ENCODE peak calls at places on chromosomes 7 and 10, in ten cellular contexts. Z is stimulated activated CD4-positive, alpha-beta T cell treated with anti-CD3 and anti-CD28 coated beads, Interleukin-1b, Interleukin-23, amount 100 ng/mL, for 48 hours; K is HS-5; Q is AG10803; O is globus pallidus; G is GF-D8; D is NCI-H2081; J is neural crest cell; B is HCEC 1CT; E is NK-92 treated with Interleukin-12 subunit alpha and Interleukin-12 subunit beta, amount 100 ng/mL, for 24 hours. U is an unnamed sample.
A peak's percentile ranks its signal among the peaks of the same experiment; 100 is the strongest.

GRCh38 chr7:10974717-10975032 is 1.0 kb downstream of the PHF14 start:
- DNase-seq in O (no peak), J (no peak), B (no peak), Z (no peak), G (peak; percentile 11), K (no peak), Q (no peak), D (no peak), E (no peak), U (no peak)

GRCh38 chr10:124827474-124827873 is 25.9 kb downstream of the ABRAXAS2 start:
- DNase-seq in E (no peak), J (no peak), G (no peak), D (peak; percentile 1), O (no peak), K (peak; percentile 5), Q (peak; percentile 24), Z (no peak), B (peak; percentile 13), U (no peak)

GRCh38 chr7:6221340-6222319 is 50.8 kb downstream of the CYTH3 start:
- DNase-seq in E (peak; percentile 7), Z (peak; percentile 54), G (peak; percentile 89), B (peak; percentile 37), O (no peak), D (no peak), J (no peak), K (peak; percentile 49), Q (no peak), U (no peak)

GRCh38 chr7:16062269-16062668 is 359.1 kb downstream of the CRPPA start:
- DNase-seq in B (peak; percentile 68), E (no peak), K (no peak), D (no peak), J (no peak), O (no peak), Q (peak; percentile 63), G (no peak), Z (no peak), U (peak; percentile 50)

GRCh38 chr10:128553755-128554154 is 427.5 kb upstream of the MKI67 start:
- DNase-seq in Q (no peak), O (no peak), E (no peak), K (no peak), G (no peak), D (no peak), J (no peak), B (no peak), Z (no peak), U (no peak)

GRCh38 chr7:137169282-137169698 is 174.2 kb downstream of the PTN start:
- DNase-seq in Q (peak; percentile 76), J (peak; percentile 58), Z (no peak), G (peak; percentile 20), O (peak; percentile 76), K (no peak), D (peak; percentile 98), B (peak; percentile 65), E (no peak), U (no peak)

GRCh38 chr7:38568497-38568896 is 62.7 kb downstream of the AMPH start:
- DNase-seq in B (no peak), O (no peak), J (no peak), Z (no peak), K (no peak), E (no peak), G (no peak), Q (no peak), D (no peak), U (no peak)

GRCh38 chr10:89360153-89360552 is 17.7 kb upstream of the IFIT1B start:
- DNase-seq in E (no peak), Z (no peak), K (no peak), D (no peak), O (no peak), G (no peak), Q (no peak), B (no peak), J (no peak), U (no peak)

GRCh38 chr10:26334932-26335573 is 103.1 kb upstream of the APBB1IP start:
- DNase-seq in K (peak; percentile 13), O (peak; percentile 26), Z (peak; percentile 65), G (no peak), Q (peak; percentile 61), D (peak; percentile 57), J (peak; percentile 40), B (peak; percentile 14), E (peak; percentile 1), U (peak; percentile 24)

GRCh38 chr7:107372298-107372697 is 97.6 kb upstream of the GPR22 start:
- DNase-seq in G (no peak), O (no peak), B (peak; percentile 84), D (no peak), E (no peak), K (no peak), J (no peak), Q (peak; percentile 44), Z (no peak), U (peak; percentile 37)

GRCh38 chr10:60470091-60470490 is 80.4 kb upstream of the ANK3 start:
- DNase-seq in Z (no peak), K (no peak), O (no peak), B (no peak), D (no peak), E (no peak), Q (no peak), J (no peak), G (no peak), U (no peak)

GRCh38 chr7:134502463-134502862 is 24.9 kb upstream of the AKR1B10 start:
- DNase-seq in Q (peak; percentile 74), O (peak; percentile 22), G (no peak), K (no peak), Z (no peak), B (peak; percentile 80), J (no peak), E (no peak), D (no peak), U (no peak)

GRCh38 chr7:111168182-111168581 is 77.3 kb downstream of the LRRN3 start:
- DNase-seq in D (peak; percentile 95), E (no peak), Q (peak; percentile 20), Z (no peak), B (no peak), G (no peak), J (no peak), K (no peak), O (no peak), U (no peak)

GRCh38 chr7:54964136-54964535 is 54.7 kb upstream of the EGFR start:
- DNase-seq in B (no peak), O (no peak), J (no peak), K (no peak), Q (no peak), E (no peak), G (no peak), D (no peak), Z (no peak), U (no peak)

GRCh38 chr7:6202117-6202516 is 70.3 kb downstream of the CYTH3 start:
- DNase-seq in B (no peak), Z (no peak), Q (no peak), J (no peak), O (no peak), G (no peak), D (no peak), E (no peak), K (no peak), U (no peak)

GRCh38 chr10:66329116-66329515 is 596.7 kb upstream of the LRRTM3 start:
- DNase-seq in B (no peak), Q (no peak), K (no peak), G (no peak), E (no peak), Z (no peak), O (no peak), D (no peak), J (no peak), U (no peak)

GRCh38 chr10:103599907-103600306 is 106.4 kb downstream of the NEURL1 start:
- DNase-seq in G (no peak), D (no peak), E (no peak), Z (no peak), Q (no peak), B (no peak), J (no peak), O (no peak), K (no peak), U (no peak)

GRCh38 chr10:63591600-63592379 is 70.6 kb downstream of the REEP3 start:
- DNase-seq in D (no peak), B (no peak), K (no peak), E (no peak), G (no peak), Z (no peak), Q (peak; percentile 42), J (no peak), O (no peak), U (no peak)